ENCODE peak calls at places on chromosomes 1 and 21, in eight cellular contexts. One of them, this sample, is unnamed.

GRCh38 chr1:202135221-202135721 is 9.3 kb downstream of the ARL8A start:
- DNase-seq in esophagus squamous epithelium: no peak
- DNase-seq in endodermal cell: peak
- DNase-seq in body of pancreas: peak
- DNase-seq in IMR-90: peak
- DNase-seq in fibroblast of pulmonary artery: peak
- DNase-seq in AG10803: peak
- DNase-seq in epithelial cell of esophagus: peak
- DNase-seq in this sample: peak

GRCh38 chr21:43717967-43718871 is 710 bp upstream of the PDXK start:
- DNase-seq in esophagus squamous epithelium: no peak
- DNase-seq in endodermal cell: no peak
- DNase-seq in body of pancreas: no peak
- DNase-seq in IMR-90: no peak
- DNase-seq in fibroblast of pulmonary artery: no peak
- DNase-seq in AG10803: no peak
- DNase-seq in epithelial cell of esophagus: no peak
- DNase-seq in this sample: peak

GRCh38 chr1:176090766-176091165 is 116.3 kb downstream of the COP1 start:
- DNase-seq in esophagus squamous epithelium: no peak
- DNase-seq in endodermal cell: no peak
- DNase-seq in body of pancreas: no peak
- DNase-seq in IMR-90: no peak
- DNase-seq in fibroblast of pulmonary artery: no peak
- DNase-seq in AG10803: no peak
- DNase-seq in epithelial cell of esophagus: no peak
- DNase-seq in this sample: no peak

GRCh38 chr1:11647333-11647732 is 6.9 kb downstream of the FBXO2 start:
- DNase-seq in esophagus squamous epithelium: no peak
- DNase-seq in endodermal cell: no peak
- DNase-seq in body of pancreas: no peak
- DNase-seq in IMR-90: no peak
- DNase-seq in fibroblast of pulmonary artery: no peak
- DNase-seq in AG10803: no peak
- DNase-seq in epithelial cell of esophagus: no peak
- DNase-seq in this sample: no peak

GRCh38 chr1:178544531-178544930 is 31.6 kb downstream of the TEX35 start:
- DNase-seq in esophagus squamous epithelium: no peak
- DNase-seq in endodermal cell: no peak
- DNase-seq in body of pancreas: no peak
- DNase-seq in IMR-90: no peak
- DNase-seq in fibroblast of pulmonary artery: no peak
- DNase-seq in AG10803: peak
- DNase-seq in epithelial cell of esophagus: peak
- DNase-seq in this sample: no peak

GRCh38 chr1:189962171-189962570 is 515.5 kb downstream of the BRINP3 start:
- DNase-seq in esophagus squamous epithelium: no peak
- DNase-seq in endodermal cell: no peak
- DNase-seq in body of pancreas: no peak
- DNase-seq in IMR-90: peak
- DNase-seq in fibroblast of pulmonary artery: peak
- DNase-seq in AG10803: peak
- DNase-seq in epithelial cell of esophagus: peak
- DNase-seq in this sample: no peak

GRCh38 chr1:241229216-241229615 is 127.8 kb downstream of the RGS7 start:
- DNase-seq in esophagus squamous epithelium: no peak
- DNase-seq in endodermal cell: no peak
- DNase-seq in body of pancreas: peak
- DNase-seq in IMR-90: no peak
- DNase-seq in fibroblast of pulmonary artery: no peak
- DNase-seq in AG10803: no peak
- DNase-seq in epithelial cell of esophagus: no peak
- DNase-seq in this sample: no peak

GRCh38 chr1:213598263-213598662 is 389.5 kb upstream of the PROX1 start:
- DNase-seq in esophagus squamous epithelium: no peak
- DNase-seq in endodermal cell: no peak
- DNase-seq in body of pancreas: no peak
- DNase-seq in IMR-90: no peak
- DNase-seq in fibroblast of pulmonary artery: no peak
- DNase-seq in AG10803: no peak
- DNase-seq in epithelial cell of esophagus: no peak
- DNase-seq in this sample: no peak

GRCh38 chr1:12546771-12547585 is 71.0 kb downstream of the DHRS3 start:
- DNase-seq in esophagus squamous epithelium: no peak
- DNase-seq in endodermal cell: no peak
- DNase-seq in body of pancreas: no peak
- DNase-seq in IMR-90: no peak
- DNase-seq in fibroblast of pulmonary artery: no peak
- DNase-seq in AG10803: peak
- DNase-seq in epithelial cell of esophagus: no peak
- DNase-seq in this sample: no peak

GRCh38 chr1:33502726-33503125 is 30.3 kb downstream of the ZSCAN20 start:
- DNase-seq in esophagus squamous epithelium: no peak
- DNase-seq in endodermal cell: no peak
- DNase-seq in body of pancreas: no peak
- DNase-seq in IMR-90: peak
- DNase-seq in fibroblast of pulmonary artery: peak
- DNase-seq in AG10803: peak
- DNase-seq in epithelial cell of esophagus: peak
- DNase-seq in this sample: no peak

GRCh38 chr1:201427923-201428322 is 6.4 kb upstream of the TNNI1 start:
- DNase-seq in esophagus squamous epithelium: no peak
- DNase-seq in endodermal cell: no peak
- DNase-seq in body of pancreas: no peak
- DNase-seq in IMR-90: no peak
- DNase-seq in fibroblast of pulmonary artery: no peak
- DNase-seq in AG10803: no peak
- DNase-seq in epithelial cell of esophagus: peak
- DNase-seq in this sample: no peak

GRCh38 chr1:183610053-183610452 is 19.8 kb upstream of the NCF2 start:
- DNase-seq in esophagus squamous epithelium: no peak
- DNase-seq in endodermal cell: no peak
- DNase-seq in body of pancreas: no peak
- DNase-seq in IMR-90: no peak
- DNase-seq in fibroblast of pulmonary artery: peak
- DNase-seq in AG10803: peak
- DNase-seq in epithelial cell of esophagus: peak
- DNase-seq in this sample: no peak

GRCh38 chr1:223133824-223134435 is 9.1 kb downstream of the TLR5 start:
- DNase-seq in esophagus squamous epithelium: peak
- DNase-seq in endodermal cell: peak
- DNase-seq in body of pancreas: peak
- DNase-seq in IMR-90: peak
- DNase-seq in fibroblast of pulmonary artery: peak
- DNase-seq in AG10803: peak
- DNase-seq in epithelial cell of esophagus: peak
- DNase-seq in this sample: peak

GRCh38 chr1:152112101-152112884 is 3.0 kb downstream of the TCHH start:
- DNase-seq in esophagus squamous epithelium: no peak
- DNase-seq in endodermal cell: peak
- DNase-seq in body of pancreas: peak
- DNase-seq in IMR-90: peak
- DNase-seq in fibroblast of pulmonary artery: peak
- DNase-seq in AG10803: peak
- DNase-seq in epithelial cell of esophagus: peak
- DNase-seq in this sample: peak

GRCh38 chr1:64090436-64090835 is 113.0 kb upstream of the UBE2U start:
- DNase-seq in esophagus squamous epithelium: no peak
- DNase-seq in endodermal cell: no peak
- DNase-seq in body of pancreas: no peak
- DNase-seq in IMR-90: no peak
- DNase-seq in fibroblast of pulmonary artery: no peak
- DNase-seq in AG10803: no peak
- DNase-seq in epithelial cell of esophagus: no peak
- DNase-seq in this sample: no peak

GRCh38 chr1:83850849-83851248 is 148.1 kb downstream of the TTLL7 start:
- DNase-seq in esophagus squamous epithelium: no peak
- DNase-seq in endodermal cell: no peak
- DNase-seq in body of pancreas: no peak
- DNase-seq in IMR-90: no peak
- DNase-seq in fibroblast of pulmonary artery: no peak
- DNase-seq in AG10803: no peak
- DNase-seq in epithelial cell of esophagus: no peak
- DNase-seq in this sample: no peak

GRCh38 chr1:23278717-23279116 is 61.4 kb upstream of the HTR1D start:
- DNase-seq in esophagus squamous epithelium: no peak
- DNase-seq in endodermal cell: no peak
- DNase-seq in body of pancreas: no peak
- DNase-seq in IMR-90: no peak
- DNase-seq in fibroblast of pulmonary artery: no peak
- DNase-seq in AG10803: no peak
- DNase-seq in epithelial cell of esophagus: peak
- DNase-seq in this sample: no peak

GRCh38 chr1:108016451-108016920 is 51.5 kb upstream of the VAV3 start:
- DNase-seq in esophagus squamous epithelium: no peak
- DNase-seq in endodermal cell: peak
- DNase-seq in body of pancreas: no peak
- DNase-seq in IMR-90: no peak
- DNase-seq in fibroblast of pulmonary artery: peak
- DNase-seq in AG10803: peak
- DNase-seq in epithelial cell of esophagus: peak
- DNase-seq in this sample: peak

GRCh38 chr1:9069324-9070100 is at the start of gene SLC2A5:
- DNase-seq in esophagus squamous epithelium: no peak
- DNase-seq in endodermal cell: no peak
- DNase-seq in body of pancreas: no peak
- DNase-seq in IMR-90: no peak
- DNase-seq in fibroblast of pulmonary artery: no peak
- DNase-seq in AG10803: no peak
- DNase-seq in epithelial cell of esophagus: peak
- DNase-seq in this sample: no peak
- TF ChIP-seq CTCF in esophagus squamous epithelium: no peak
- TF ChIP-seq CTCF in endodermal cell: no peak
- TF ChIP-seq CTCF in body of pancreas: no peak
- TF ChIP-seq CTCF in IMR-90: no peak
- TF ChIP-seq CTCF in fibroblast of pulmonary artery: no peak
- TF ChIP-seq CTCF in AG10803: no peak
- TF ChIP-seq CTCF in epithelial cell of esophagus: no peak
- TF ChIP-seq CTCF in this sample: no peak

GRCh38 chr1:165290143-165290542 is 66.4 kb downstream of the LMX1A start:
- DNase-seq in esophagus squamous epithelium: no peak
- DNase-seq in endodermal cell: no peak
- DNase-seq in body of pancreas: no peak
- DNase-seq in IMR-90: no peak
- DNase-seq in fibroblast of pulmonary artery: peak
- DNase-seq in AG10803: peak
- DNase-seq in epithelial cell of esophagus: no peak
- DNase-seq in this sample: no peak
- TF ChIP-seq CTCF in esophagus squamous epithelium: peak
- TF ChIP-seq CTCF in endodermal cell: peak
- TF ChIP-seq CTCF in body of pancreas: no peak
- TF ChIP-seq CTCF in IMR-90: no peak
- TF ChIP-seq CTCF in fibroblast of pulmonary artery: no peak
- TF ChIP-seq CTCF in AG10803: peak
- TF ChIP-seq CTCF in epithelial cell of esophagus: no peak
- TF ChIP-seq CTCF in this sample: no peak

DNA sequence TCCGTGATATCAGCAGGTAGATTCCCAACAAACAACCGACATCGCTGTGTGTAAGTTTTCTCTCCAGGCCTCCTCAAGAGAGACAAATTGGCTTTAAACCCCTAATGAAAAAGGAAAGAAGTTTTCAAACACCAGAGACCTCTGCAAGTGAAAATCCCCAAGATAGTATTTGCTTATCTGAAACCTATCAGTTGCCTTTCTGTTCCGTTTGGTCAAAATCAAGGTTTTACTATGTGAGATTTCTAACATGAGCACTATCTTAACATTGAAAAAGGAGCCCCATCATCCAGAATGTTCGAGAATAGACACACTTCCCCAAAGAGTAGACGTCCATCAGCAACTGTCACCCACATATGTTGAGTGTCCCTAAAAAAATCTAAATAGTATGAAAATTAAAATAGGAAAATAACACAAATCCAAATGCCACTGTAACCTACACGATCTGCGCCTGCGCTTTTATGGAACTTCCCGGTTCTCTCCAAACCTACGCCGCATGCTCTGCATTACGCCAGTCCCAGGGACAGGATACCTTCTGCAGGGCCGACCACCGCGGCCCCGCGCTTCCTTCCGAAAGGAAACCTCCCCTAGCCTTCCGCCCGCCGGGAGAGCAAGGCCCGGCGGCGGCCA is 1.4 kb downstream of the SFPQ start:
- DNase-seq in esophagus squamous epithelium: no peak
- DNase-seq in endodermal cell: no peak
- DNase-seq in body of pancreas: no peak
- DNase-seq in IMR-90: no peak
- DNase-seq in fibroblast of pulmonary artery: no peak
- DNase-seq in AG10803: no peak
- DNase-seq in epithelial cell of esophagus: no peak
- DNase-seq in this sample: no peak
- TF ChIP-seq CTCF in esophagus squamous epithelium: no peak
- TF ChIP-seq CTCF in endodermal cell: no peak
- TF ChIP-seq CTCF in body of pancreas: no peak
- TF ChIP-seq CTCF in IMR-90: no peak
- TF ChIP-seq CTCF in fibroblast of pulmonary artery: no peak
- TF ChIP-seq CTCF in AG10803: no peak
- TF ChIP-seq CTCF in epithelial cell of esophagus: no peak
- TF ChIP-seq CTCF in this sample: no peak

GRCh38 chr21:36126166-36126565 is 8.7 kb upstream of the CBR3 start:
- DNase-seq in esophagus squamous epithelium: no peak
- DNase-seq in endodermal cell: peak
- DNase-seq in body of pancreas: no peak
- DNase-seq in IMR-90: peak
- DNase-seq in fibroblast of pulmonary artery: no peak
- DNase-seq in AG10803: no peak
- DNase-seq in epithelial cell of esophagus: peak
- DNase-seq in this sample: no peak

GRCh38 chr21:36129219-36129618 is 5.7 kb upstream of the CBR3 start:
- DNase-seq in esophagus squamous epithelium: no peak
- DNase-seq in endodermal cell: peak
- DNase-seq in body of pancreas: no peak
- DNase-seq in IMR-90: no peak
- DNase-seq in fibroblast of pulmonary artery: no peak
- DNase-seq in AG10803: no peak
- DNase-seq in epithelial cell of esophagus: no peak
- DNase-seq in this sample: no peak

GRCh38 chr21:36126621-36127110 is 8.2 kb upstream of the CBR3 start:
- DNase-seq in esophagus squamous epithelium: no peak
- DNase-seq in endodermal cell: no peak
- DNase-seq in body of pancreas: no peak
- DNase-seq in IMR-90: no peak
- DNase-seq in fibroblast of pulmonary artery: no peak
- DNase-seq in AG10803: no peak
- DNase-seq in epithelial cell of esophagus: peak
- DNase-seq in this sample: no peak

GRCh38 chr21:36127250-36127904 is 7.5 kb upstream of the CBR3 start:
- DNase-seq in esophagus squamous epithelium: no peak
- DNase-seq in endodermal cell: peak
- DNase-seq in body of pancreas: no peak
- DNase-seq in IMR-90: no peak
- DNase-seq in fibroblast of pulmonary artery: no peak
- DNase-seq in AG10803: no peak
- DNase-seq in epithelial cell of esophagus: no peak
- DNase-seq in this sample: no peak

GRCh38 chr21:36127977-36128376 is 6.9 kb upstream of the CBR3 start:
- DNase-seq in esophagus squamous epithelium: no peak
- DNase-seq in endodermal cell: peak
- DNase-seq in body of pancreas: no peak
- DNase-seq in IMR-90: no peak
- DNase-seq in fibroblast of pulmonary artery: no peak
- DNase-seq in AG10803: no peak
- DNase-seq in epithelial cell of esophagus: no peak
- DNase-seq in this sample: no peak
- TF ChIP-seq CTCF in esophagus squamous epithelium: peak
- TF ChIP-seq CTCF in endodermal cell: peak
- TF ChIP-seq CTCF in body of pancreas: no peak
- TF ChIP-seq CTCF in IMR-90: no peak
- TF ChIP-seq CTCF in fibroblast of pulmonary artery: no peak
- TF ChIP-seq CTCF in AG10803: no peak
- TF ChIP-seq CTCF in epithelial cell of esophagus: peak
- TF ChIP-seq CTCF in this sample: no peak

GRCh38 chr1:46372440-46372839 is 21.7 kb upstream of the FAAH start:
- DNase-seq in esophagus squamous epithelium: no peak
- DNase-seq in endodermal cell: no peak
- DNase-seq in body of pancreas: no peak
- DNase-seq in IMR-90: no peak
- DNase-seq in fibroblast of pulmonary artery: no peak
- DNase-seq in AG10803: no peak
- DNase-seq in epithelial cell of esophagus: no peak
- DNase-seq in this sample: no peak
- TF ChIP-seq CTCF in esophagus squamous epithelium: no peak
- TF ChIP-seq CTCF in endodermal cell: peak
- TF ChIP-seq CTCF in body of pancreas: no peak
- TF ChIP-seq CTCF in IMR-90: no peak
- TF ChIP-seq CTCF in fibroblast of pulmonary artery: no peak
- TF ChIP-seq CTCF in AG10803: no peak
- TF ChIP-seq CTCF in epithelial cell of esophagus: no peak
- TF ChIP-seq CTCF in this sample: no peak

This sample was measured in activated CD8-positive, alpha-beta T cell treated with anti-CD3 and anti-CD28 coated beads for 36 hours.